ENCODE peak calls at places on chromosome 4, in six cellular contexts. I is amniotic epithelial cell, T is endothelial cell, A is lung microvascular endothelial cell, C is Calu3, E is ovary. O is an unnamed sample.

GRCh38 chr4:168815373-168816345 is 194.4 kb downstream of the CBR4 start:
- DNase-seq in A (peak; percentile 30), E (no peak), C (no peak), I (peak; percentile 54), T (no peak), O (no peak)

GRCh38 chr4:106315476-106315967 is 487 bp downstream of the TBCK start:
- DNase-seq in A (no peak), E (no peak), C (peak; percentile 44), T (no peak), I (peak; percentile 29), O (no peak)

GRCh38 chr4:26879805-26880204 is 19.2 kb downstream of the STIM2 start:
- DNase-seq in A (no peak), T (no peak), C (no peak), E (no peak), I (no peak), O (no peak)

GRCh38 chr4:57329279-57329678 is 219.1 kb upstream of the IGFBP7 start:
- DNase-seq in E (no peak), I (no peak), C (no peak), A (no peak), T (no peak), O (no peak)

GRCh38 chr4:105978684-105979296 is 83.5 kb downstream of the NPNT start:
- DNase-seq in A (peak; percentile 64), I (no peak), C (no peak), E (no peak), T (no peak), O (peak; percentile 16)

GRCh38 chr4:73978886-73979285 is 2.9 kb downstream of the PF4 start:
- DNase-seq in A (no peak), I (peak; percentile 95), E (no peak), C (no peak), T (no peak), O (no peak)

GRCh38 chr4:5142726-5143125 is 91.4 kb downstream of the STK32B start:
- DNase-seq in I (peak; percentile 44), A (peak; percentile 78), T (peak; percentile 52), C (no peak), E (no peak), O (peak; percentile 20)

GRCh38 chr4:145602129-145602760 is 16.9 kb upstream of the MMAA start:
- DNase-seq in E (no peak), A (no peak), I (no peak), T (no peak), C (no peak), O (no peak)

GRCh38 chr4:74884282-74884681 is 48.6 kb upstream of the PARM1 start:
- DNase-seq in A (no peak), T (no peak), I (no peak), E (no peak), C (no peak), O (peak; percentile 39)